ENCODE peak calls at places on chromosomes 3 and 15, in eight cellular contexts. Q, W, H, B, P, R, I and F are unnamed samples.

GRCh38 chr15:29139072-29139471 is 130.6 kb downstream of the NSMCE3 start:
- DNase-seq in Q (no peak), W (no peak), H (no peak), B (no peak), P (no peak), R (no peak), I (no peak), F (no peak)

GRCh38 chr15:44588541-44588940 is 51.6 kb downstream of the EIF3J start:
- DNase-seq in Q (no peak), W (no peak), H (no peak), B (no peak), P (no peak), R (no peak), I (no peak), F (no peak)

GRCh38 chr15:35657679-35658201 is 111.8 kb upstream of the DPH6 start:
- DNase-seq in Q (no peak), W (peak), H (peak), B (peak), P (no peak), R (no peak), I (no peak), F (no peak)

GRCh38 chr15:58115692-58116091 is 22.5 kb upstream of the AQP9 start:
- DNase-seq in Q (no peak), W (peak), H (no peak), B (no peak), P (no peak), R (no peak), I (no peak), F (no peak)

GRCh38 chr3:117526485-117527079 is 817.0 kb downstream of the TUSC7 start:
- DNase-seq in Q (peak), W (peak), H (peak), B (peak), P (no peak), R (no peak), I (peak), F (no peak)

GRCh38 chr15:97085806-97086205 is 755.3 kb downstream of the NR2F2 start:
- DNase-seq in Q (no peak), W (no peak), H (no peak), B (no peak), P (no peak), R (no peak), I (no peak), F (no peak)

GRCh38 chr15:56358604-56359003 is 6.6 kb upstream of the TEX9 start:
- DNase-seq in Q (no peak), W (no peak), H (no peak), B (no peak), P (no peak), R (no peak), I (no peak), F (no peak)

GRCh38 chr3:36906504-36907149 is 38.2 kb downstream of the TRANK1 start:
- DNase-seq in Q (no peak), W (no peak), H (peak), B (no peak), P (no peak), R (no peak), I (no peak), F (no peak)

GRCh38 chr15:35669021-35669420 is 123.1 kb upstream of the DPH6 start:
- DNase-seq in Q (no peak), W (no peak), H (no peak), B (no peak), P (no peak), R (no peak), I (no peak), F (no peak)

GRCh38 chr3:4744405-4745239 is 234.6 kb upstream of the BHLHE40 start:
- DNase-seq in Q (no peak), W (peak), H (peak), B (no peak), P (no peak), R (no peak), I (no peak), F (no peak)